ENCODE peak calls at places on chromosomes 4 and X, in five cellular contexts. C is breast epithelium, K is transverse colon, Z is uterus, M is suprapubic skin. T is an unnamed sample.

GRCh38 chr4:151687021-151687640 is 73.7 kb downstream of the GATB start:
- DNase-seq in Z (no peak), M (no peak), K (no peak), C (peak; percentile 69), T (no peak)

GRCh38 chrX:111361751-111362150 is 50.2 kb downstream of the DCX start:
- DNase-seq in M (no peak), Z (no peak), C (no peak), K (no peak), T (no peak)

GRCh38 chrX:15739886-15740285 is 1.8 kb downstream of the CA5B start:
- DNase-seq in K (no peak), Z (no peak), C (no peak), M (no peak), T (no peak)

GRCh38 chrX:103823591-103823990 is 8.5 kb downstream of the RAB9B start:
- DNase-seq in C (no peak), K (no peak), M (no peak), Z (no peak), T (no peak)

GRCh38 chrX:107716816-107717700 is 58.5 kb downstream of the TSC22D3 start:
- DNase-seq in M (peak; percentile 95), K (peak; percentile 90), C (peak; percentile 90), Z (peak; percentile 91), T (peak; percentile 93)

GRCh38 chrX:153438522-153438921 is 7.3 kb downstream of the TREX2 start:
- DNase-seq in Z (no peak), C (no peak), M (no peak), K (no peak), T (peak; percentile 55)

GRCh38 chr4:123838426-123838825 is 441.8 kb downstream of the SPRY1 start:
- DNase-seq in C (no peak), M (no peak), K (no peak), Z (no peak), T (no peak)

GRCh38 chr4:146098397-146098796 is 77.1 kb upstream of the LSM6 start:
- DNase-seq in Z (no peak), M (no peak), C (no peak), K (no peak), T (no peak)

GRCh38 chr4:99405433-99406115 is 29.6 kb downstream of the ADH7 start:
- DNase-seq in C (peak; percentile 49), K (peak; percentile 84), Z (peak; percentile 83), M (peak; percentile 81), T (peak; percentile 57)

GRCh38 chrX:68358679-68359078 is 74.6 kb downstream of the OPHN1 start:
- DNase-seq in M (no peak), Z (no peak), C (no peak), K (no peak), T (no peak)

GRCh38 chrX:9902651-9903050 is 64.5 kb upstream of the CLDN34 start:
- DNase-seq in C (peak; percentile 59), K (no peak), M (no peak), Z (no peak), T (peak; percentile 54)

GRCh38 chrX:625137-625691 is 5.4 kb upstream of the SHOX start:
- DNase-seq in C (no peak), M (no peak), Z (no peak), K (no peak), T (no peak)

GRCh38 chrX:136310411-136310810 is 9.6 kb downstream of the ADGRG4 start:
- DNase-seq in M (no peak), C (no peak), K (no peak), Z (no peak), T (no peak)

GRCh38 chrX:69297521-69297920 is 132.3 kb upstream of the PJA1 start:
- DNase-seq in C (no peak), Z (no peak), M (no peak), K (no peak), T (no peak)

GRCh38 chr4:182492456-182492855 is 249.3 kb downstream of the TENM3 start:
- DNase-seq in Z (no peak), C (no peak), M (no peak), K (no peak), T (no peak)

GRCh38 chrX:103927030-103927429 is 35.4 kb upstream of the TMSB15B start:
- DNase-seq in M (no peak), Z (no peak), K (no peak), C (no peak), T (no peak)

GRCh38 chr4:140926672-140927071 is 170.5 kb upstream of the TBC1D9 start:
- DNase-seq in K (no peak), C (no peak), Z (no peak), M (no peak), T (no peak)

GRCh38 chr4:158484173-158484885 is 37.4 kb upstream of the RXFP1 start:
- DNase-seq in M (no peak), K (no peak), Z (no peak), C (no peak), T (no peak)

GRCh38 chrX:30893206-30893605 is 4.2 kb upstream of the TAB3 start:
- DNase-seq in M (no peak), C (peak; percentile 18), K (no peak), Z (no peak), T (no peak)

GRCh38 chr4:38318737-38319455 is 345.1 kb upstream of the KLF3 start:
- DNase-seq in M (peak; percentile 94), K (peak; percentile 93), Z (peak; percentile 91), C (peak; percentile 85), T (peak; percentile 89)

GRCh38 chr4:106316773-106317409 is 541 bp downstream of the AIMP1 start:
- DNase-seq in Z (no peak), K (no peak), M (no peak), C (no peak), T (no peak)

GRCh38 chrX:87941841-87942240 is 424.2 kb downstream of the KLHL4 start:
- DNase-seq in Z (no peak), K (no peak), M (no peak), C (peak; percentile 18), T (no peak)

GRCh38 chr4:17336524-17336941 is 175.4 kb downstream of the QDPR start:
- DNase-seq in M (peak; percentile 66), C (no peak), K (peak; percentile 9), Z (peak; percentile 56), T (peak; percentile 17)

GRCh38 chr4:42673084-42673429 is 16.2 kb upstream of the ATP8A1 start:
- DNase-seq in Z (no peak), M (no peak), C (no peak), K (no peak), T (peak; percentile 82)

GRCh38 chrX:48695925-48696300 is 621 bp upstream of the SUV39H1 start:
- DNase-seq in Z (no peak), K (no peak), M (no peak), C (no peak), T (no peak)

GRCh38 chrX:71909956-71910355 is 689 bp upstream of the NHSL2 start:
- DNase-seq in K (no peak), Z (peak; percentile 32), C (no peak), M (no peak), T (no peak)

GRCh38 chr4:8308144-8308543 is 38.6 kb downstream of the HTRA3 start:
- DNase-seq in K (no peak), Z (peak; percentile 8), M (peak; percentile 50), C (no peak), T (peak; percentile 2)

GRCh38 chr4:100289980-100290379 is 99.7 kb upstream of the DDIT4L start:
- DNase-seq in K (no peak), M (no peak), C (no peak), Z (no peak), T (no peak)

GRCh38 chrX:75303795-75304194 is 29.9 kb downstream of the UPRT start:
- DNase-seq in C (no peak), M (no peak), K (no peak), Z (no peak), T (no peak)

GRCh38 chr4:170423137-170423536 is 333.4 kb upstream of the AADAT start:
- DNase-seq in C (no peak), Z (no peak), K (no peak), M (no peak), T (no peak)

GRCh38 chr4:20995015-20995414 is 294.8 kb downstream of the PACRGL start:
- DNase-seq in K (no peak), C (no peak), M (no peak), Z (no peak), T (no peak)

GRCh38 chrX:109840585-109840984 is 107.5 kb upstream of the ACSL4 start:
- DNase-seq in M (no peak), Z (peak; percentile 73), C (peak; percentile 53), K (peak; percentile 18), T (peak; percentile 80)
- TF ChIP-seq POLR2A in M (no peak), Z (no peak), C (no peak), K (no peak), T (no peak)

DNA sequence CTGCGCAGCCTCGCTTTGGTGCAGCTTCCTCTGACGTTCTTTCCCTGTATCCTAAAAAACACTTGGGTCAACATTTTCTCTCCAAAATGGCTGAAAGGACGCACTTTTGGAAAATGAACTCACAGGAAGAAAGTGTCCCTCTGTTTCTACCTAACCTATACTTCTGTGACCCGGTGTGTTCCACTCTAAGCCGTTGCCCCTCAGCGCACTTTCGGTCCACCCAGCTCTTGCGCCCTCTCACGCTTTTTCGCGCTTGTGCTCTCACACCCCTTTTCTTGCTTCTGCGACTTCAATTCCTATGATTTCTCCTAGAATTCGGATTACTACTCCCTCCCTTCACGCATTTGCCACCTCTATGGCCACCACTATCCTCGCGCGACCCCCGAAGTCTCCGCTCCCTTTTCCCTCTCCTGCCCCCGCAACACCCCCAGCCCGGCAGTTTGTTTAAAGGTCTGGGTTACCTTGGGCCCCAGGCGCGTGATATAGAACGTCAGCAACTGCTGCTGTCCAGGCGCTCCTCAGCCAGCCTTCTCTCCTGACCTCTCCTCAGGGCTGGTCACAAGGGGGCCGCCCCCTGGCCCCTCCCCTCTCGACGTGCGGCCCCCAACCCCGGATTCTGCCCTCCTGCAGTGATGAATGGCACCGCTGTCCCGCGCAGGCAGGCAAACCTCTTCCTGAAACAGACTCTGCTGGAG is at the start of gene USP51:
- DNase-seq in M (peak; percentile 67), Z (peak; percentile 52), K (peak; percentile 34), C (peak; percentile 42), T (peak; percentile 81)
- TF ChIP-seq POLR2A in M (no peak), Z (no peak), K (no peak), C (no peak), T (peak; percentile 57)

DNA sequence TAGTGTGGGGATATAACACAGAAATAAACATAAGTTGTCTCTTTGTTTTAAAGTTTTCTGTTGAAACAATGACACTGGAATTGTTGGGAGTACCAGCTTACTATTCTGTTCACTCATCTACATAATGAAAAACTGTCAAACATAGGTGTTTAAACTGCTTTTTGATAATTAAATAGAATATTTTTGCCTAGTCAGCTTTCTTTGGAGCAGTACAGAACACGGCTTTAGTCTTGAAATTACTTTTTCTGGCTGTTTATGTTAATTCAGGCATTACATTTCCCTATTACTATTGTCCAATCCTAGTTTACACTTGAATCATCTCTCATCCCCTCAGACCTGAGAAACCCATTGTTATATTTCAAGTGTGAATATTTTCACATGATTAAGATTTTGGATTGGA is 73.0 kb downstream of the FAM47B start:
- DNase-seq in Z (no peak), K (no peak), C (no peak), M (no peak), T (no peak)
- TF ChIP-seq POLR2A in Z (no peak), K (no peak), C (no peak), M (no peak), T (no peak)

DNA sequence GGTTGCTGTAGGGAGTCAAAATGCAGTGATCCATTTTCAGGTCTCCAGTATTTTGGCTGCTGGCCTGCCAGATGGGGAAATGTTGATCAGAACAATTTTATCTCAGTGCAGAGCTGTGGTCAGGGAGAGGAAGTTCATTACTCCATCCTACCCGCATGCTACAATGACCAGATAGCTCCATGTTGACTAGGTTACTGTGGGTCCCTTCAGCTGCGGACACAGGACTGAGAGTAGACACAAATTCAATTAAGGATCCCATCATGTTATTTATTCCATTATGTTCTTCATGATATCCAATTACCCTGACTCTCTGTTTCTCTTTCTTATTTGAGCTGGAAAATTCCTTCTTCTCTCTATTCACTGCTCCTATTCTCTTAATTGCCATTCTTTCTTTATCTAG is 16.3 kb downstream of the SYNPO2 start:
- DNase-seq in C (no peak), K (no peak), M (no peak), Z (no peak), T (no peak)
- TF ChIP-seq POLR2A in C (no peak), K (no peak), M (no peak), Z (no peak), T (no peak)

GRCh38 chr4:73415807-73416238 is 11.7 kb downstream of the ALB start:
- DNase-seq in C (no peak), K (no peak), M (no peak), Z (no peak), T (no peak)
- TF ChIP-seq POLR2A in C (no peak), K (no peak), M (no peak), Z (no peak), T (no peak)

T was measured in adrenal gland.